ENCODE peak calls at places on chromosomes 7 and 10, in eight cellular contexts. G is sigmoid colon, N is astrocyte, D is psoas muscle, W is GM12865, S is cardiac fibroblast, L is HFF-Myc, Q is astrocyte of the cerebellum. O is an unnamed sample.

GRCh38 chr10:52335665-52336064 is 21.6 kb downstream of the DKK1 start:
- DNase-seq in Q (no peak), S (peak; percentile 53), G (no peak), W (no peak), L (no peak), N (no peak), D (no peak), O (no peak)

GRCh38 chr10:77319557-77319956 is 318.1 kb downstream of the KCNMA1 start:
- DNase-seq in S (peak; percentile 16), W (no peak), G (no peak), L (peak; percentile 48), N (peak; percentile 62), D (peak; percentile 25), Q (no peak), O (peak; percentile 65)

GRCh38 chr7:102185796-102186195 is 100.9 kb upstream of the SH2B2 start:
- DNase-seq in Q (no peak), D (no peak), N (no peak), L (no peak), S (no peak), G (no peak), W (no peak), O (no peak)

GRCh38 chr10:7181416-7181815 is 229.4 kb downstream of the SFMBT2 start:
- DNase-seq in G (no peak), Q (no peak), W (no peak), N (no peak), L (no peak), S (no peak), D (no peak), O (peak; percentile 35)

GRCh38 chr10:91153508-91153907 is 67.0 kb upstream of the PCGF5 start:
- DNase-seq in D (no peak), W (no peak), S (no peak), L (no peak), Q (no peak), N (no peak), G (no peak), O (no peak)

GRCh38 chr7:111089822-111090426 is 1.0 kb upstream of the LRRN3 start:
- DNase-seq in N (no peak), G (no peak), D (no peak), L (no peak), S (peak; percentile 73), Q (no peak), W (peak; percentile 61), O (peak; percentile 12)

GRCh38 chr10:78913219-78914059 is 155.3 kb upstream of the ZMIZ1 start:
- DNase-seq in G (no peak), N (no peak), L (no peak), Q (no peak), W (peak; percentile 5), D (no peak), S (no peak), O (no peak)

GRCh38 chr10:14601872-14602725 is 172.6 kb downstream of the FAM107B start:
- DNase-seq in G (no peak), S (peak; percentile 70), Q (peak; percentile 12), W (peak; percentile 89), N (peak; percentile 84), D (no peak), L (no peak), O (peak; percentile 54)

GRCh38 chr7:32761451-32762320 is 129.9 kb downstream of the KBTBD2 start:
- DNase-seq in S (no peak), N (no peak), W (no peak), D (no peak), Q (no peak), G (peak; percentile 62), L (no peak), O (no peak)

GRCh38 chr7:42107484-42107883 is 129.5 kb downstream of the GLI3 start:
- DNase-seq in N (peak; percentile 18), S (peak; percentile 85), Q (no peak), W (no peak), D (no peak), L (no peak), G (no peak), O (peak; percentile 30)

GRCh38 chr10:85402541-85402940 is 964.1 kb downstream of the GRID1 start:
- DNase-seq in Q (no peak), D (no peak), G (no peak), N (no peak), L (no peak), W (no peak), S (no peak), O (no peak)

DNA sequence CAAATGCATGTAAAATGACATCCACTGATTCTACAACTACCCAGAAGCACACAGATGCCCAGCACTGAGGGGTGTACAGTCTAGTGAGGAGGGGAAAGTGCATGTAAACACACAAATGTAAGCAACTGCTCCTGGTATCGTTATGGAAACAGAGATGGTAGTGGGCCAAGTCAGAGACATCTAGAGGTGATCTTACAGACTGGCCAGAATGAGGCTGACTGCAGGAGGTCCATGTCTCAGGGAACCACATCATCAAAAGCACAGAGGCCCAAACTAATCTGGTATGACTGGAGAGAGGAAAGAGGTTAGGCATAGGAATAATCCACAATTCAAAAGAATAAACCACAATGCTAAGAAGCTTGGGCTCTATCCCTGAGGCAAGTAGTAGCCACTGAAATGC is 176.5 kb downstream of the SRPK2 start:
- DNase-seq in L (no peak), Q (peak; percentile 78), S (no peak), N (no peak), W (no peak), D (no peak), G (no peak), O (no peak)
- TF ChIP-seq CTCF in L (no peak), Q (peak; percentile 17), S (no peak), N (no peak), W (no peak), D (no peak), G (no peak), O (no peak)

GRCh38 chr10:49759787-49760551 is 2.2 kb downstream of the OGDHL start:
- DNase-seq in S (no peak), D (no peak), W (no peak), N (no peak), Q (no peak), G (no peak), L (no peak), O (no peak)
- H3K4me3 ChIP-seq in S (no peak overlapping the region), D (no peak overlapping the region), W (no peak overlapping the region), N (no peak overlapping the region), Q (no peak overlapping the region), G (no peak overlapping the region), L (no peak overlapping the region), O (no peak overlapping the region)

GRCh38 chr10:132638130-132638515 is 100.5 kb downstream of the INPP5A start:
- DNase-seq in W (no peak), Q (no peak), N (no peak), G (peak; percentile 59), L (no peak), S (no peak), D (no peak), O (no peak)
- TF ChIP-seq CTCF in W (no peak), Q (no peak), N (no peak), G (no peak), L (no peak), S (no peak), D (no peak), O (no peak)

GRCh38 chr10:119135517-119135890 is 30.0 kb downstream of the SFXN4 start:
- DNase-seq in D (no peak), W (no peak), S (peak; percentile 85), L (no peak), G (peak; percentile 64), Q (no peak), N (no peak), O (peak; percentile 72)

GRCh38 chr10:119132521-119133345 is 28.8 kb downstream of the DENND10 start:
- DNase-seq in S (no peak), G (peak; percentile 57), L (no peak), D (no peak), N (no peak), W (no peak), Q (no peak), O (no peak)

GRCh38 chr10:119129721-119130120 is 25.8 kb downstream of the DENND10 start:
- DNase-seq in N (peak; percentile 27), D (no peak), L (no peak), W (no peak), Q (no peak), S (peak; percentile 46), G (peak; percentile 12), O (no peak)

GRCh38 chr10:119136084-119136483 is 29.4 kb downstream of the SFXN4 start:
- DNase-seq in Q (no peak), N (no peak), W (no peak), D (no peak), L (no peak), S (peak; percentile 61), G (peak; percentile 45), O (no peak)

DNA sequence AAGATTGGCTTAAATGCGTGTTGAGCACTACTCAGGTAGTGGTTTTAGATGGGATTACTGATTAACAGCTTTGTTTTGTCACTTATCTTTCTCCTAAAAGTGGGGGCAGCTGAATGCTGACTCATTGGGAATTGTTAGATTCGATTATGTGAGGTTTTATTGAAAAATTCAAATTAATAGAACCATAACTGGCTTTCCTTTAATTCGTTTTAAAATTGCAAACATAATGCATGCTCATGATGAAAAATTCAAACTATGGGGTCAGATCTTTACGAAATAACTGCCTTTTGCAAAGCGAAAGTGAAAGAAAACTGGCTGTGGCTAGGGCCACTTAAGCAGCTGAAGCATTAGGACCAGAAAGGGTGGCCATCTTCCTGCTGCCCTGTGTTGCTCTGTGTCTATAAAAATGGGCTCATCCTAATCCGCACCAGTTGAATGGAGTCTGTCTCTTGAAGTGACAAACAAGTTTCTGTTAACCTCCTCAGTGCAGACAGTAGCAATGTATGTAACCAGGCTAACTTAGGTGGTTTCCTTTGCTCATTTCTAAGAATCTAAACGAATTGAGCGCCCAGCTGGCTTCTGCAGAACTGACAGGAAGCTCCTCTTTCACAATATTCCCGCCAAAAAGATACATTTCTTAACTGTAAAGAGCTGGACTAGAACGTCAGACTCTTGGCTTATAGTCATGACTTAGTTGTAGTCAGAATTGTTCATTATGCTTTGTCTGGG is 27.8 kb downstream of the DENND10 start:
- DNase-seq in G (peak; percentile 63), L (no peak), W (peak; percentile 70), D (no peak), S (peak; percentile 69), Q (no peak), N (no peak), O (no peak)
- H3K4me3 ChIP-seq in G (peak overlapping the region; percentile 32), L (no peak overlapping the region), W (peak overlapping the region; percentile 37), D (peak overlapping the region; percentile 47), S (no peak overlapping the region), Q (no peak overlapping the region), N (no peak overlapping the region), O (no peak overlapping the region)

GRCh38 chr7:151056286-151057037 is 1.2 kb downstream of the CDK5 start:
- DNase-seq in W (no peak), S (no peak), D (no peak), L (no peak), N (no peak), G (no peak), Q (no peak), O (no peak)
- TF ChIP-seq CTCF in W (no peak), S (no peak), D (no peak), L (no peak), N (no peak), G (no peak), Q (no peak), O (no peak)

O was measured in foreskin fibroblast.